ENCODE peak calls at places on chromosomes 5 and 9, in five cellular contexts. One of them, this sample, is unnamed.

GRCh38 chr5:14331377-14331776 is 188.2 kb downstream of the TRIO start:
- DNase-seq in naive thymus-derived CD4-positive, alpha-beta T cell: no peak
- DNase-seq in right lobe of liver: no peak
- DNase-seq in neural progenitor cell: no peak
- DNase-seq in NT2/D1: no peak
- DNase-seq in this sample: no peak

GRCh38 chr5:1519631-1520141 is 4.1 kb downstream of the LPCAT1 start:
- DNase-seq in neural progenitor cell: no peak
- DNase-seq in naive thymus-derived CD4-positive, alpha-beta T cell: no peak
- DNase-seq in right lobe of liver: peak; percentile 40
- DNase-seq in NT2/D1: no peak
- DNase-seq in this sample: no peak

GRCh38 chr5:88734191-88734640 is 148.8 kb downstream of the MEF2C start:
- DNase-seq in neural progenitor cell: no peak
- DNase-seq in naive thymus-derived CD4-positive, alpha-beta T cell: no peak
- DNase-seq in right lobe of liver: no peak
- DNase-seq in NT2/D1: no peak
- DNase-seq in this sample: no peak

GRCh38 chr5:143682788-143683419 is 129.1 kb upstream of the HMHB1 start:
- DNase-seq in right lobe of liver: no peak
- DNase-seq in neural progenitor cell: no peak
- DNase-seq in naive thymus-derived CD4-positive, alpha-beta T cell: no peak
- DNase-seq in NT2/D1: no peak
- DNase-seq in this sample: no peak

GRCh38 chr5:155616779-155617392 is 603.3 kb downstream of the KIF4B start:
- DNase-seq in right lobe of liver: peak; percentile 58
- DNase-seq in neural progenitor cell: peak; percentile 70
- DNase-seq in naive thymus-derived CD4-positive, alpha-beta T cell: no peak
- DNase-seq in NT2/D1: peak; percentile 35
- DNase-seq in this sample: no peak

GRCh38 chr9:130500340-130500771 is 55.6 kb downstream of the ASS1 start:
- DNase-seq in right lobe of liver: peak; percentile 56
- DNase-seq in neural progenitor cell: no peak
- DNase-seq in NT2/D1: no peak
- DNase-seq in naive thymus-derived CD4-positive, alpha-beta T cell: no peak
- DNase-seq in this sample: no peak

GRCh38 chr9:12862596-12862995 is 87.8 kb downstream of the LURAP1L start:
- DNase-seq in right lobe of liver: no peak
- DNase-seq in NT2/D1: no peak
- DNase-seq in neural progenitor cell: no peak
- DNase-seq in naive thymus-derived CD4-positive, alpha-beta T cell: no peak
- DNase-seq in this sample: no peak

GRCh38 chr5:133433641-133434040 is 178.7 kb downstream of the FSTL4 start:
- DNase-seq in right lobe of liver: no peak
- DNase-seq in neural progenitor cell: no peak
- DNase-seq in naive thymus-derived CD4-positive, alpha-beta T cell: no peak
- DNase-seq in NT2/D1: no peak
- DNase-seq in this sample: no peak

GRCh38 chr9:22107202-22107601 is 98.1 kb upstream of the CDKN2B start:
- DNase-seq in right lobe of liver: no peak
- DNase-seq in naive thymus-derived CD4-positive, alpha-beta T cell: no peak
- DNase-seq in NT2/D1: no peak
- DNase-seq in neural progenitor cell: no peak
- DNase-seq in this sample: no peak

GRCh38 chr5:157915638-157916037 is 56.7 kb upstream of the CLINT1 start:
- DNase-seq in NT2/D1: no peak
- DNase-seq in right lobe of liver: peak; percentile 97
- DNase-seq in naive thymus-derived CD4-positive, alpha-beta T cell: no peak
- DNase-seq in neural progenitor cell: no peak
- DNase-seq in this sample: no peak

GRCh38 chr5:145162641-145163040 is 672.5 kb downstream of the PRELID2 start:
- DNase-seq in NT2/D1: no peak
- DNase-seq in naive thymus-derived CD4-positive, alpha-beta T cell: no peak
- DNase-seq in neural progenitor cell: no peak
- DNase-seq in right lobe of liver: no peak
- DNase-seq in this sample: no peak

GRCh38 chr5:151903243-151903653 is 21.4 kb downstream of the GLRA1 start:
- DNase-seq in right lobe of liver: no peak
- DNase-seq in NT2/D1: peak; percentile 71
- DNase-seq in naive thymus-derived CD4-positive, alpha-beta T cell: no peak
- DNase-seq in neural progenitor cell: peak; percentile 88
- DNase-seq in this sample: no peak

GRCh38 chr5:87581661-87582060 is 168.9 kb upstream of the CCNH start:
- DNase-seq in neural progenitor cell: no peak
- DNase-seq in naive thymus-derived CD4-positive, alpha-beta T cell: no peak
- DNase-seq in right lobe of liver: no peak
- DNase-seq in NT2/D1: no peak
- DNase-seq in this sample: no peak

GRCh38 chr9:38136386-38136785 is 67.4 kb upstream of the SHB start:
- DNase-seq in NT2/D1: no peak
- DNase-seq in right lobe of liver: no peak
- DNase-seq in naive thymus-derived CD4-positive, alpha-beta T cell: no peak
- DNase-seq in neural progenitor cell: no peak
- DNase-seq in this sample: no peak

GRCh38 chr9:133584167-133584558 is 25.0 kb downstream of the FAM163B start:
- DNase-seq in right lobe of liver: no peak
- DNase-seq in neural progenitor cell: no peak
- DNase-seq in naive thymus-derived CD4-positive, alpha-beta T cell: no peak
- DNase-seq in NT2/D1: no peak
- DNase-seq in this sample: no peak

GRCh38 chr9:80698725-80699124 is 990.6 kb downstream of the TLE1 start:
- DNase-seq in right lobe of liver: no peak
- DNase-seq in NT2/D1: no peak
- DNase-seq in naive thymus-derived CD4-positive, alpha-beta T cell: no peak
- DNase-seq in neural progenitor cell: no peak
- DNase-seq in this sample: no peak

GRCh38 chr9:93110400-93110855 is 14.4 kb downstream of the CARD19 start:
- DNase-seq in naive thymus-derived CD4-positive, alpha-beta T cell: no peak
- DNase-seq in NT2/D1: no peak
- DNase-seq in neural progenitor cell: no peak
- DNase-seq in right lobe of liver: peak; percentile 46
- DNase-seq in this sample: no peak

GRCh38 chr5:120419110-120419509 is 45.0 kb upstream of the PRR16 start:
- DNase-seq in NT2/D1: no peak
- DNase-seq in naive thymus-derived CD4-positive, alpha-beta T cell: no peak
- DNase-seq in right lobe of liver: no peak
- DNase-seq in neural progenitor cell: peak; percentile 8
- DNase-seq in this sample: no peak

GRCh38 chr5:145062280-145062679 is 772.9 kb downstream of the PRELID2 start:
- DNase-seq in naive thymus-derived CD4-positive, alpha-beta T cell: no peak
- DNase-seq in NT2/D1: no peak
- DNase-seq in right lobe of liver: no peak
- DNase-seq in neural progenitor cell: no peak
- DNase-seq in this sample: no peak

GRCh38 chr9:37958154-37958553 is 54.2 kb upstream of the SLC25A51 start:
- DNase-seq in neural progenitor cell: no peak
- DNase-seq in naive thymus-derived CD4-positive, alpha-beta T cell: no peak
- DNase-seq in NT2/D1: no peak
- DNase-seq in right lobe of liver: no peak
- DNase-seq in this sample: no peak

GRCh38 chr5:159097461-159098284 is 2.0 kb downstream of the EBF1 start:
- DNase-seq in right lobe of liver: no peak
- DNase-seq in neural progenitor cell: peak; percentile 68
- DNase-seq in NT2/D1: no peak
- DNase-seq in naive thymus-derived CD4-positive, alpha-beta T cell: no peak
- DNase-seq in this sample: no peak

GRCh38 chr5:181163487-181164075 is 16.2 kb downstream of the OR2V2 start:
- DNase-seq in NT2/D1: no peak
- DNase-seq in naive thymus-derived CD4-positive, alpha-beta T cell: no peak
- DNase-seq in right lobe of liver: no peak
- DNase-seq in neural progenitor cell: peak; percentile 27
- DNase-seq in this sample: no peak

GRCh38 chr5:38738898-38739743 is 106.7 kb upstream of the OSMR start:
- DNase-seq in right lobe of liver: no peak
- DNase-seq in neural progenitor cell: no peak
- DNase-seq in naive thymus-derived CD4-positive, alpha-beta T cell: no peak
- DNase-seq in NT2/D1: no peak
- DNase-seq in this sample: no peak

GRCh38 chr9:36575411-36575882 is 2.8 kb downstream of the MELK start:
- DNase-seq in right lobe of liver: no peak
- DNase-seq in neural progenitor cell: no peak
- DNase-seq in naive thymus-derived CD4-positive, alpha-beta T cell: no peak
- DNase-seq in NT2/D1: no peak
- DNase-seq in this sample: no peak

GRCh38 chr5:111517853-111518501 is 5.6 kb upstream of the STARD4 start:
- DNase-seq in NT2/D1: no peak
- DNase-seq in neural progenitor cell: no peak
- DNase-seq in right lobe of liver: no peak
- DNase-seq in naive thymus-derived CD4-positive, alpha-beta T cell: no peak
- DNase-seq in this sample: no peak

GRCh38 chr5:112013660-112014059 is 256.7 kb upstream of the NREP start:
- DNase-seq in right lobe of liver: no peak
- DNase-seq in NT2/D1: no peak
- DNase-seq in naive thymus-derived CD4-positive, alpha-beta T cell: no peak
- DNase-seq in neural progenitor cell: no peak
- DNase-seq in this sample: no peak

GRCh38 chr5:151005975-151006576 is 14.3 kb upstream of the GPX3 start:
- DNase-seq in NT2/D1: no peak
- DNase-seq in neural progenitor cell: no peak
- DNase-seq in right lobe of liver: peak; percentile 68
- DNase-seq in naive thymus-derived CD4-positive, alpha-beta T cell: no peak
- DNase-seq in this sample: no peak

GRCh38 chr9:130938184-130938651 is 829 bp downstream of the FIBCD1 start:
- DNase-seq in NT2/D1: no peak
- DNase-seq in neural progenitor cell: no peak
- DNase-seq in naive thymus-derived CD4-positive, alpha-beta T cell: no peak
- DNase-seq in right lobe of liver: no peak
- DNase-seq in this sample: no peak

GRCh38 chr5:154076240-154076922 is 37.6 kb downstream of the MFAP3 start:
- DNase-seq in neural progenitor cell: no peak
- DNase-seq in right lobe of liver: peak; percentile 51
- DNase-seq in naive thymus-derived CD4-positive, alpha-beta T cell: no peak
- DNase-seq in NT2/D1: no peak
- DNase-seq in this sample: no peak

GRCh38 chr5:154072782-154073171 is 34.0 kb downstream of the MFAP3 start:
- DNase-seq in naive thymus-derived CD4-positive, alpha-beta T cell: no peak
- DNase-seq in NT2/D1: no peak
- DNase-seq in neural progenitor cell: peak; percentile 69
- DNase-seq in right lobe of liver: peak; percentile 51
- DNase-seq in this sample: no peak

GRCh38 chr5:154077692-154078091 is 38.9 kb downstream of the MFAP3 start:
- DNase-seq in NT2/D1: no peak
- DNase-seq in neural progenitor cell: no peak
- DNase-seq in right lobe of liver: peak; percentile 74
- DNase-seq in naive thymus-derived CD4-positive, alpha-beta T cell: no peak
- DNase-seq in this sample: no peak

GRCh38 chr5:154081246-154081645 is 42.5 kb downstream of the MFAP3 start:
- DNase-seq in neural progenitor cell: no peak
- DNase-seq in NT2/D1: no peak
- DNase-seq in right lobe of liver: no peak
- DNase-seq in naive thymus-derived CD4-positive, alpha-beta T cell: no peak
- DNase-seq in this sample: no peak

GRCh38 chr5:154078305-154078704 is 39.5 kb downstream of the MFAP3 start:
- DNase-seq in neural progenitor cell: peak; percentile 31
- DNase-seq in right lobe of liver: no peak
- DNase-seq in NT2/D1: peak; percentile 33
- DNase-seq in naive thymus-derived CD4-positive, alpha-beta T cell: no peak
- DNase-seq in this sample: no peak
- H3K9me3 ChIP-seq in neural progenitor cell: no peaks in the 10 kb centered on the region
- H3K9me3 ChIP-seq in right lobe of liver: no peaks in the 10 kb centered on the region
- H3K9me3 ChIP-seq in NT2/D1: no peaks in the 10 kb centered on the region
- H3K9me3 ChIP-seq in naive thymus-derived CD4-positive, alpha-beta T cell: no peaks in the 10 kb centered on the region
- H3K9me3 ChIP-seq in this sample: no peaks in the 10 kb centered on the region

GRCh38 chr9:24498632-24499031 is 47.1 kb downstream of the IZUMO3 start:
- DNase-seq in neural progenitor cell: no peak
- DNase-seq in naive thymus-derived CD4-positive, alpha-beta T cell: no peak
- DNase-seq in NT2/D1: no peak
- DNase-seq in right lobe of liver: no peak
- DNase-seq in this sample: no peak
- H3K9me3 ChIP-seq in neural progenitor cell: no peaks in the 10 kb centered on the region
- H3K9me3 ChIP-seq in naive thymus-derived CD4-positive, alpha-beta T cell: no peaks in the 10 kb centered on the region
- H3K9me3 ChIP-seq in NT2/D1: no peaks in the 10 kb centered on the region
- H3K9me3 ChIP-seq in right lobe of liver: no peaks in the 10 kb centered on the region
- H3K9me3 ChIP-seq in this sample: no peaks in the 10 kb centered on the region

DNA sequence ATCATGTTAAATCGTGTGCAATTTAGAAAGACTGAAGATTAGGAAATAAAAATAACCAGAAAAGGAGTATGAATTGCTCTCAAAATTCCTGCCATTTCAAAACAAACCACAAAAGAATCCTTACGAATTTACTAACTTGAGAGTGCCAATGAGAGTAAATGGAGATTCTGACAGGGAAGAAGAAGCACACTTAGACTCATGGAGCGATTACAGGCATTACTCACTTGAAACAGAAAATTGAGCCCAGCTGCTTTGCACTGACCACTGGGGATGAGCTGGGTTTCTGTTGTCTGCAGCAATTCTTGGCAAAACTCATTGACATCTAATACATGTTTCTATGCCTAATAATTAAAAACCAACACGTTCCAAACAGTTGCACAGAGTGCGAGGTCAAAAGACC is 731.6 kb downstream of the DNAH5 start:
- DNase-seq in right lobe of liver: no peak
- DNase-seq in neural progenitor cell: no peak
- DNase-seq in NT2/D1: no peak
- DNase-seq in naive thymus-derived CD4-positive, alpha-beta T cell: no peak
- DNase-seq in this sample: no peak
- H3K9me3 ChIP-seq in right lobe of liver: no peaks in the 10 kb centered on the region
- H3K9me3 ChIP-seq in neural progenitor cell: no peaks in the 10 kb centered on the region
- H3K9me3 ChIP-seq in NT2/D1: no peaks in the 10 kb centered on the region
- H3K9me3 ChIP-seq in naive thymus-derived CD4-positive, alpha-beta T cell: no peaks in the 10 kb centered on the region
- H3K9me3 ChIP-seq in this sample: no peaks in the 10 kb centered on the region

GRCh38 chr5:45677524-45677923 is 18.7 kb downstream of the HCN1 start:
- DNase-seq in NT2/D1: no peak
- DNase-seq in naive thymus-derived CD4-positive, alpha-beta T cell: no peak
- DNase-seq in right lobe of liver: no peak
- DNase-seq in neural progenitor cell: no peak
- DNase-seq in this sample: no peak
- H3K9me3 ChIP-seq in NT2/D1: no peaks in the 10 kb centered on the region
- H3K9me3 ChIP-seq in naive thymus-derived CD4-positive, alpha-beta T cell: no peaks in the 10 kb centered on the region
- H3K9me3 ChIP-seq in right lobe of liver: no peaks in the 10 kb centered on the region
- H3K9me3 ChIP-seq in neural progenitor cell: no peaks in the 10 kb centered on the region
- H3K9me3 ChIP-seq in this sample: no peaks in the 10 kb centered on the region